ENCODE peak calls at places on chromosomes 2 and 18, in eight cellular contexts. B is A549, S is HCT116, P is GM12891, R is Peyer's patch, O is sigmoid colon, V is uterus, X is esophagus squamous epithelium. L is an unnamed sample.

GRCh38 chr2:165008916-165009315 is 53.6 kb upstream of the SLC38A11 start:
- DNase-seq in X (no peak), S (no peak), P (no peak), O (no peak), B (no peak), V (no peak), R (no peak), L (no peak)

GRCh38 chr2:152548111-152548875 is 169.0 kb downstream of the PRPF40A start:
- DNase-seq in X (no peak), V (no peak), B (no peak), O (no peak), R (no peak), S (no peak), P (no peak), L (no peak)

GRCh38 chr2:31324000-31324633 is 90.2 kb downstream of the EHD3 start:
- DNase-seq in R (no peak), V (no peak), B (no peak), X (no peak), P (no peak), O (no peak), S (no peak), L (no peak)

GRCh38 chr2:113240150-113240914 is 38.4 kb downstream of the PAX8 start:
- DNase-seq in O (peak), R (peak), S (peak), B (peak), P (no peak), V (peak), X (peak), L (peak)

GRCh38 chr2:131121464-131121863 is 16.3 kb downstream of the PLEKHB2 start:
- DNase-seq in S (no peak), O (no peak), V (no peak), X (no peak), P (no peak), B (no peak), R (no peak), L (no peak)

GRCh38 chr18:3830604-3831003 is 380.6 kb downstream of the TGIF1 start:
- DNase-seq in R (no peak), B (no peak), O (no peak), S (no peak), P (no peak), V (no peak), X (no peak), L (no peak)

GRCh38 chr2:227815066-227815465 is 1.4 kb downstream of the CCL20 start:
- DNase-seq in P (no peak), V (no peak), R (no peak), B (no peak), X (no peak), O (no peak), S (no peak), L (no peak)

GRCh38 chr18:10020176-10020575 is 106.4 kb downstream of the VAPA start:
- DNase-seq in O (no peak), X (no peak), S (no peak), V (no peak), B (no peak), R (no peak), P (no peak), L (no peak)

GRCh38 chr2:151334082-151334815 is 23.1 kb upstream of the TNFAIP6 start:
- DNase-seq in X (no peak), P (no peak), S (no peak), V (no peak), O (no peak), B (peak), R (no peak), L (no peak)

GRCh38 chr18:72848534-72849237 is 19.1 kb downstream of the NETO1 start:
- DNase-seq in V (no peak), R (no peak), P (no peak), S (no peak), O (no peak), B (no peak), X (no peak), L (no peak)

GRCh38 chr18:3230401-3231334 is 10.9 kb upstream of the MYOM1 start:
- DNase-seq in X (no peak), P (no peak), O (no peak), R (no peak), S (no peak), V (no peak), B (no peak), L (peak)

GRCh38 chr2:37573406-37573805 is 98.0 kb downstream of the CDC42EP3 start:
- DNase-seq in B (no peak), X (no peak), R (no peak), S (no peak), O (no peak), V (no peak), P (no peak), L (no peak)

GRCh38 chr2:219571311-219572236 is at the start of gene OBSL1:
- DNase-seq in S (no peak), B (peak), R (no peak), V (peak), X (no peak), O (peak), P (no peak), L (peak)

GRCh38 chr18:67199993-67200617 is 316.4 kb downstream of the DSEL start:
- DNase-seq in B (peak), P (no peak), X (no peak), R (no peak), O (no peak), S (peak), V (no peak), L (no peak)

GRCh38 chr2:216370961-216371633 is 1.2 kb downstream of the MARCHF4 start:
- DNase-seq in O (no peak), X (no peak), R (no peak), V (no peak), B (no peak), S (no peak), P (no peak), L (no peak)

GRCh38 chr2:151827564-151828142 is 568 bp downstream of the ARL5A start:
- DNase-seq in R (peak), O (peak), B (peak), P (no peak), X (no peak), V (peak), S (no peak), L (no peak)

GRCh38 chr18:79884296-79884962 is 67.0 kb downstream of the SLC66A2 start:
- DNase-seq in S (no peak), B (no peak), O (peak), X (no peak), V (no peak), R (no peak), P (peak), L (no peak)

GRCh38 chr18:78722959-78723706 is 256.5 kb upstream of the SALL3 start:
- DNase-seq in X (no peak), P (no peak), R (no peak), V (peak), B (no peak), S (no peak), O (peak), L (no peak)

GRCh38 chr2:101223814-101224231 is 28.9 kb upstream of the CNOT11 start:
- DNase-seq in R (peak), S (no peak), P (peak), X (no peak), B (no peak), V (no peak), O (no peak), L (no peak)

GRCh38 chr2:207750876-207751275 is 18.8 kb downstream of the FZD5 start:
- DNase-seq in O (no peak), V (no peak), R (no peak), S (no peak), B (no peak), P (no peak), X (no peak), L (no peak)

GRCh38 chr2:238295144-238296112 is 7.0 kb upstream of the PER2 start:
- DNase-seq in S (no peak), X (no peak), R (no peak), V (no peak), O (peak), P (no peak), B (no peak), L (no peak)

GRCh38 chr2:118848381-118849225 is 1.2 kb upstream of the EN1 start:
- DNase-seq in O (no peak), X (no peak), B (no peak), R (peak), S (no peak), V (no peak), P (no peak), L (no peak)

GRCh38 chr2:39547811-39548719 is 111.0 kb upstream of the MAP4K3 start:
- DNase-seq in V (no peak), B (no peak), P (no peak), R (no peak), S (no peak), O (no peak), X (no peak), L (no peak)

GRCh38 chr2:102367331-102367971 is 11.9 kb downstream of the IL18R1 start:
- DNase-seq in O (no peak), X (no peak), B (no peak), V (no peak), S (no peak), P (no peak), R (no peak), L (no peak)

GRCh38 chr2:46818819-46819218 is 96.8 kb downstream of the MCFD2 start:
- DNase-seq in P (no peak), V (no peak), B (no peak), S (no peak), R (no peak), X (no peak), O (no peak), L (no peak)

GRCh38 chr2:178865537-178865936 is 58.3 kb upstream of the TTN start:
- DNase-seq in P (no peak), S (no peak), O (no peak), B (no peak), X (no peak), R (no peak), V (no peak), L (no peak)

GRCh38 chr18:3623769-3624545 is 174.0 kb downstream of the TGIF1 start:
- DNase-seq in V (peak), P (no peak), S (peak), O (peak), X (no peak), B (peak), R (no peak), L (peak)

GRCh38 chr2:28713582-28714292 is 37.9 kb upstream of the PPP1CB start:
- DNase-seq in O (no peak), X (no peak), V (no peak), B (no peak), P (no peak), S (no peak), R (no peak), L (no peak)

GRCh38 chr2:45674035-45674791 is 22.7 kb downstream of the PRKCE start:
- DNase-seq in X (no peak), B (no peak), P (no peak), O (no peak), S (no peak), V (no peak), R (no peak), L (no peak)

GRCh38 chr2:119230630-119231185 is 7.1 kb downstream of the STEAP3 start:
- DNase-seq in R (no peak), P (no peak), B (no peak), V (no peak), X (no peak), O (no peak), S (no peak), L (no peak)

GRCh38 chr2:460861-461260 is 173.0 kb upstream of the ALKAL2 start:
- DNase-seq in S (no peak), O (no peak), X (no peak), P (no peak), R (peak), V (no peak), B (no peak), L (no peak)

GRCh38 chr2:20186078-20186854 is 38.7 kb downstream of the SDC1 start:
- DNase-seq in S (no peak), O (no peak), B (peak), X (no peak), P (peak), V (no peak), R (no peak), L (peak)

GRCh38 chr2:102442967-102443828 is 20.2 kb downstream of the IL18RAP start:
- DNase-seq in V (no peak), S (peak), R (no peak), O (no peak), B (peak), P (peak), X (no peak), L (no peak)

GRCh38 chr2:64737547-64737946 is 83.8 kb upstream of the SERTAD2 start:
- DNase-seq in S (no peak), B (no peak), V (no peak), X (no peak), O (no peak), P (no peak), R (no peak), L (no peak)

DNA sequence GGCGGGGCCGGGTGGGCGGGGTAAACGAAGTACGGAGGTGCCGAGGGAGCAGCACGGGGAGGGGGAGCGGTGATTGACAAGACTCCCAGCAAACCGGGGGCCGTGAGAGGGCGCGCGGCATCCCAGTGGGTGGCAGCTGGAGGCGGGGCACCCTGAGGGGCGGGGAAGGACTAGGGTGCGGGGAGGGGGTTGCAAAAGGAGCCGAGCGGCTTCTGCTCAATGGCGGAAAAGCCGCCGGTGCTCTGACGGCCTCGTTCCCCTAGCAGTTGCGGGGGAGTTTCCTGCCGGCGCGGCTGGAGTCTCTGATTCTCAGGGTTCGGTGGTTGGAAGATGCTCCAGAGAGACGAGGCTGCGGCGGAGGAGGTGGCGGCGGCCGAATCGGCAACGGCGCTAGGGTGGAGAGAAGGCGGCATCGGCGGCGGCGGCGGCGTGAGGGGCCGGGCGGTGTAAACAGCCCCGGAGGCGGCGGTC is at the start of gene PPM1B:
- DNase-seq in X (peak), B (no peak), S (no peak), P (peak), V (no peak), O (peak), R (peak), L (no peak)
- TF ChIP-seq POLR2A in X (peak), B (peak), S (peak), P (peak), V (peak), O (peak), R (peak), L (peak)

GRCh38 chr18:8609711-8610441 is 639 bp downstream of the RAB12 start:
- DNase-seq in X (no peak), B (no peak), O (peak), R (no peak), P (no peak), V (peak), S (no peak), L (no peak)
- TF ChIP-seq POLR2A in X (no peak), B (no peak), O (no peak), R (no peak), P (no peak), V (no peak), S (no peak), L (no peak)

DNA sequence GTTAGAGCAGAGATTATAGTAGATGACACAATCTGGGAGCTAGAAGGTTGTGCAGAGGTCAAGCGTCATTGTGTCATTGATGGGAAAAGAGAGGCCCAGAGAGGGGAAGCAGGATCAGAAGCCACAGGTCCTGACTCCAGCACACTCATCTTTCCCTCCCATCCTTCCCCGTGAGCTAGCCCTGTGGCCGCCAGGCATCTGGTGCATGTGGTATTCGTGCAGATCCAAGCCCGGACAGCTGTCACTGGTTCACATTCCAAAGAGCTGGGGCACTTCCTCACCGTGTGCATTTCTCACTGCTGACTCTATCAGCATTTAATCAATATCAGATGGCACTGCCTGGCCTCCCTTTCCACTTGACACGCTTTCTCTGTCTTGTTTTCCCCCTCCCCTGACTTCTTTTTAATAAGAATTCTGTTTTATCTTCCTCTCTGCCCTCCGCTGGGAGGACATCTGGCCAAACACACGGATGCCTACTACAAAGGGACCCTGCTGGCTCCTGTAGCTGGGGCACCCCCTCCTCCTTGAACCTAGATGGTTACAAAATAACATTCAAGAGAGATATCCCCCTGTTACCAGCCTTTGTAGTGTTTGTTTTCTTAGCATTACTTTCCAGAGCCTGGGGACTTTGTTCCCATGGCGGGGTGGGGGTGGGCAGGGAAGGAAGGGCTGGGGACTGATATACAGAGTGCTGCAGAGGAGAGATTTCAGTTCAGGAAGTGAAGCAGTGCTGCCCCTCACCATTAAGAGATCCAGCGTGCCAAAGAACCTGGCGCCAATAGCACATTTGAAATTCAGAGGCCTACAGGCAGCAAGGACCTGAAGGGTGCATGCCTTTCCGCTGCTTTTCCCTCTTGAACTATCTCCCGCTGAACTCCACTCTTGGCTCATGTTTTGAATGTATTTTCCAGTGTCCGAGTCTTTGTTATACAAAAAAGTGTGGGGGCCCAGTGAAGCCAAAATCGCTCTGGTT is 94.4 kb upstream of the THOC1 start:
- DNase-seq in B (no peak), S (no peak), V (peak), R (no peak), P (no peak), X (no peak), O (peak), L (no peak)
- TF ChIP-seq POLR2A in B (no peak), S (no peak), V (no peak), R (no peak), P (no peak), X (no peak), O (no peak), L (no peak)

GRCh38 chr18:48942554-48943261 is 8.1 kb downstream of the SMAD7 start:
- DNase-seq in B (peak), X (no peak), R (no peak), P (no peak), V (no peak), O (no peak), S (peak), L (peak)
- TF ChIP-seq POLR2A in B (no peak), X (no peak), R (no peak), P (no peak), V (no peak), O (no peak), S (no peak), L (no peak)

DNA sequence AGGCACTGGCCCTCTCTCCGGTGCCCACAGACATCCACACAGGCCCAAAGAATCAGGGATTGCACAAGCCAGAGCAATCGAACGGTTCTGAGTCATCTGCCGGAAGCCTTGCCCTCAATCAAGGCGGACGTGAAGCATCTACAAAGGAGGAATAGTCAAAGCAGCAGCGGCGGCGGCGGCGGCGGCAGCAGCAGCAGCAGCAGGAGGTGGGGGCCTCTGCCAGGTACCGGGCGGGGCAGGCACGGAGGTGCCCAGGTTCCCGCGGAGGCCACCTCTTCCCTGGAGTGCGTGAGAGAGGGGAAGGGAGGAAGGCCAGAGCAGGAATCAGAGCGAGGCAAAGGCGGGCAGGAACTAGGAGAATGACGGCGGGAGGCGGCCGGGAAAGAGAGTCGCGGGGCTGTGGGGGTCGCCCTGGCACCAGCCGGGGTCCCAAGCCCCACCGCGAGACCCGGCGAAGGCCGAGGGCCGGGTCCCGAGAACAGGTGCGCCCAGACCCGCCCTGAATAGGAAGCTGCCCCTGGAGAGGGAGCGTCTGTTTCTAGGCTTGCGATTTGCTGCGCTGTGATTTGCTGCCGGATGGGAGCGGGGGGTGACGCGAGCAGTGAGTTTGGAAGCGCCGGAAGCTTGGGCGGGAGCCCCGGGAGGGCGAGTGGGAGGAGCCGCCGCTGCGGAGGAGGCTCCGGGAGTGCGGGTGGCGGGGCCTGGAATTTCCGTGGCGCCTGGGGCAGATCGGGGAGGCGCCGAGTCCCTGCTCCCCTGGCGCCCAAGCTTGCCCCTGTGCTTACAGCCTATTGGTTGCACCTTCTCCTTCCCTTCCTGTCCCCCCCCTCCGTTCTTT is at the start of gene SERPINB8:
- DNase-seq in O (peak), X (peak), B (peak), R (peak), S (peak), V (peak), P (peak), L (peak)
- TF ChIP-seq POLR2A in O (peak), X (peak), B (peak), R (peak), S (peak), V (peak), P (peak), L (peak)

DNA sequence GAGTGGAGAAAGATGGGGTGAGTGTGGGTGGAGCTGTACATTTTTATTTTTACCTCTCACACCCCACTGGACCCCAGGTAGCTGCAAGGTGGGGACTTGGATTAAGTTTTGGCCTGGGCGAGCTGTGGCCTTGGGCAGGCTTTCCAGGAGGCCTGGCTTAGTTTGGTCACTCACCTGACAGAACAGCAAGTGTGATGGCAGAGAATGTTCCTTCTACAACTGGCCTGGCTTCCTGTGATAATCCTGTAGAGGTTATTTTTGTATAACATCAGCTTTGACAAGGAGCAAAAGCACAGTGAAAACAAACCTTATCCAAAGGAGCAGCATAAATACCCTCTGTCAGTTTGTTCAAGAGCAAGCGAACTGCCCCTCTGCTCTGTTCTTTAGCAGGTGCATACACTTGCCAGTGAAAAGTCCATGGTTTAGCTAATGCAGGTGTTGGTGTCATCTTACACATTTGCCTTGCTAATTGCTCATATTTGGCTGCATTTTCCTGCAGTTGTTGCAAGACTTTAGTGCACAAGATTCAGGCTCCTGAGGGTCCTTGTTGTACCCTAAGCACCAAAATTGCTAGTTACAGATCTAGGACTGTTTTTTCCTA is 6.3 kb downstream of the THNSL2 start:
- DNase-seq in X (no peak), B (no peak), R (no peak), V (no peak), P (no peak), O (no peak), S (no peak), L (no peak)
- TF ChIP-seq POLR2A in X (no peak), B (no peak), R (no peak), V (no peak), P (no peak), O (no peak), S (no peak), L (no peak)